ENCODE peak calls at places on chromosome 7, in ten cellular contexts. K is B cell, O is psoas muscle, Q is RWPE1, A is AG09319, M is testis, L is left ventricle myocardium inferior, P is PC-3, J is Calu3, V is nephron progenitor cell. G is an unnamed sample.

GRCh38 chr7:99086944-99087343 is 57.0 kb downstream of the SMURF1 start:
- DNase-seq in K (no peak), O (no peak), Q (no peak), A (no peak), M (no peak), L (no peak), P (no peak), J (no peak), V (no peak), G (no peak)

GRCh38 chr7:45088821-45089313 is at the start of gene NACAD:
- DNase-seq in K (peak), O (peak), Q (peak), A (no peak), M (peak), L (peak), P (no peak), J (no peak), V (peak), G (peak)

GRCh38 chr7:147510913-147511312 is 1079.7 kb upstream of the C7orf33 start:
- DNase-seq in K (no peak), O (no peak), Q (no peak), A (no peak), M (no peak), L (no peak), P (peak), J (no peak), V (no peak), G (no peak)

GRCh38 chr7:33698006-33698405 is 207.3 kb upstream of the BMPER start:
- DNase-seq in K (no peak), O (no peak), Q (no peak), A (no peak), M (no peak), L (no peak), P (no peak), J (no peak), V (no peak), G (no peak)

GRCh38 chr7:50362712-50363282 is 58.3 kb downstream of the IKZF1 start:
- DNase-seq in K (no peak), O (no peak), Q (no peak), A (no peak), M (no peak), L (no peak), P (no peak), J (no peak), V (no peak), G (no peak)

GRCh38 chr7:2529161-2530075 is 9.8 kb downstream of the LFNG start:
- DNase-seq in K (peak), O (peak), Q (peak), A (no peak), M (peak), L (peak), P (peak), J (peak), V (no peak), G (peak)

GRCh38 chr7:50321678-50322077 is 17.2 kb downstream of the IKZF1 start:
- DNase-seq in K (no peak), O (no peak), Q (no peak), A (no peak), M (no peak), L (no peak), P (no peak), J (no peak), V (no peak), G (no peak)

GRCh38 chr7:19982841-19983835 is 209.7 kb upstream of the TMEM196 start:
- DNase-seq in K (peak), O (peak), Q (no peak), A (peak), M (peak), L (no peak), P (peak), J (peak), V (peak), G (no peak)

GRCh38 chr7:73799282-73800141 is 29.4 kb upstream of the CLDN3 start:
- DNase-seq in K (no peak), O (no peak), Q (no peak), A (no peak), M (no peak), L (no peak), P (peak), J (no peak), V (no peak), G (no peak)

GRCh38 chr7:11212816-11213215 is 239.1 kb downstream of the PHF14 start:
- DNase-seq in K (no peak), O (no peak), Q (no peak), A (peak), M (no peak), L (no peak), P (peak), J (no peak), V (no peak), G (no peak)

GRCh38 chr7:102291056-102291915 is 4.6 kb downstream of the SH2B2 start:
- DNase-seq in K (peak), O (no peak), Q (no peak), A (no peak), M (no peak), L (no peak), P (no peak), J (no peak), V (no peak), G (peak)

GRCh38 chr7:44764665-44765578 is 16.3 kb downstream of the ZMIZ2 start:
- DNase-seq in K (no peak), O (peak), Q (no peak), A (no peak), M (no peak), L (no peak), P (no peak), J (no peak), V (no peak), G (peak)

GRCh38 chr7:1692500-1693418 is 22.7 kb downstream of the ELFN1 start:
- DNase-seq in K (peak), O (no peak), Q (no peak), A (no peak), M (peak), L (no peak), P (no peak), J (no peak), V (no peak), G (no peak)

GRCh38 chr7:44765579-44766415 is 17.1 kb downstream of the ZMIZ2 start:
- DNase-seq in K (no peak), O (no peak), Q (no peak), A (no peak), M (no peak), L (no peak), P (no peak), J (no peak), V (no peak), G (peak)

GRCh38 chr7:44132039-44132438 is 8.7 kb upstream of the POLD2 start:
- DNase-seq in K (no peak), O (no peak), Q (no peak), A (no peak), M (no peak), L (peak), P (no peak), J (no peak), V (no peak), G (no peak)

GRCh38 chr7:42790196-42790595 is 121.7 kb downstream of the C7orf25 start:
- DNase-seq in K (no peak), O (no peak), Q (no peak), A (no peak), M (no peak), L (no peak), P (peak), J (no peak), V (no peak), G (no peak)

GRCh38 chr7:158321056-158321700 is 266.4 kb downstream of the PTPRN2 start:
- DNase-seq in K (no peak), O (no peak), Q (no peak), A (no peak), M (no peak), L (no peak), P (no peak), J (no peak), V (no peak), G (no peak)

GRCh38 chr7:134567368-134567767 is 18.5 kb downstream of the AKR1B15 start:
- DNase-seq in K (no peak), O (no peak), Q (no peak), A (no peak), M (no peak), L (no peak), P (no peak), J (no peak), V (no peak), G (no peak)

GRCh38 chr7:49327155-49327554 is 402.8 kb downstream of the CDC14C start:
- DNase-seq in K (no peak), O (no peak), Q (no peak), A (no peak), M (no peak), L (no peak), P (no peak), J (no peak), V (no peak), G (no peak)

GRCh38 chr7:2720024-2720423 is 32.0 kb downstream of the AMZ1 start:
- DNase-seq in K (no peak), O (peak), Q (no peak), A (no peak), M (no peak), L (no peak), P (no peak), J (no peak), V (no peak), G (no peak)

GRCh38 chr7:36210542-36210941 is 57.5 kb downstream of the EEPD1 start:
- DNase-seq in K (no peak), O (peak), Q (no peak), A (no peak), M (no peak), L (no peak), P (no peak), J (no peak), V (peak), G (no peak)

GRCh38 chr7:112009081-112009480 is 197.1 kb downstream of the DOCK4 start:
- DNase-seq in K (no peak), O (no peak), Q (peak), A (peak), M (no peak), L (no peak), P (peak), J (no peak), V (no peak), G (no peak)

GRCh38 chr7:36154255-36155212 is 1.5 kb downstream of the EEPD1 start:
- DNase-seq in K (no peak), O (peak), Q (no peak), A (no peak), M (no peak), L (no peak), P (peak), J (peak), V (no peak), G (no peak)

GRCh38 chr7:149558149-149558861 is 60.7 kb upstream of the ZNF746 start:
- DNase-seq in K (no peak), O (no peak), Q (peak), A (no peak), M (no peak), L (no peak), P (peak), J (no peak), V (no peak), G (no peak)

GRCh38 chr7:63027075-63027474 is 971.6 kb upstream of the ZNF722 start:
- DNase-seq in K (no peak), O (no peak), Q (no peak), A (no peak), M (no peak), L (no peak), P (no peak), J (no peak), V (no peak), G (no peak)

GRCh38 chr7:45138433-45139267 is 18.9 kb upstream of the RAMP3 start:
- DNase-seq in K (no peak), O (no peak), Q (no peak), A (no peak), M (no peak), L (no peak), P (no peak), J (no peak), V (no peak), G (no peak)

GRCh38 chr7:44223362-44224114 is 22.8 kb downstream of the YKT6 start:
- DNase-seq in K (no peak), O (no peak), Q (no peak), A (no peak), M (no peak), L (no peak), P (no peak), J (no peak), V (no peak), G (no peak)

GRCh38 chr7:93092757-93093370 is 24.9 kb downstream of the SAMD9 start:
- DNase-seq in K (no peak), O (no peak), Q (no peak), A (peak), M (no peak), L (no peak), P (peak), J (peak), V (no peak), G (peak)

GRCh38 chr7:4190021-4190981 is 491.8 kb upstream of the FOXK1 start:
- DNase-seq in K (no peak), O (no peak), Q (no peak), A (no peak), M (no peak), L (no peak), P (no peak), J (peak), V (no peak), G (no peak)

GRCh38 chr7:105782391-105783063 is 93.9 kb downstream of the ATXN7L1 start:
- DNase-seq in K (no peak), O (no peak), Q (no peak), A (peak), M (no peak), L (no peak), P (peak), J (no peak), V (no peak), G (no peak)

GRCh38 chr7:18496336-18496700 is 769 bp downstream of the HDAC9 start:
- DNase-seq in K (no peak), O (no peak), Q (no peak), A (no peak), M (no peak), L (no peak), P (no peak), J (no peak), V (no peak), G (no peak)

GRCh38 chr7:27175005-27175625 is 995 bp upstream of the HOXA10 start:
- DNase-seq in K (no peak), O (no peak), Q (no peak), A (no peak), M (no peak), L (peak), P (peak), J (no peak), V (peak), G (no peak)

GRCh38 chr7:81603-82342 is 110.6 kb upstream of the FAM20C start:
- DNase-seq in K (no peak), O (no peak), Q (no peak), A (no peak), M (peak), L (no peak), P (peak), J (no peak), V (no peak), G (no peak)

GRCh38 chr7:28163955-28164354 is 16.6 kb downstream of the JAZF1 start:
- DNase-seq in K (no peak), O (no peak), Q (no peak), A (peak), M (no peak), L (no peak), P (no peak), J (no peak), V (no peak), G (no peak)

GRCh38 chr7:98185101-98185500 is 26.1 kb upstream of the BHLHA15 start:
- DNase-seq in K (no peak), O (no peak), Q (no peak), A (no peak), M (no peak), L (no peak), P (no peak), J (no peak), V (no peak), G (no peak)

GRCh38 chr7:72751978-72752377 is 76.0 kb downstream of the TYW1B start:
- DNase-seq in K (no peak), O (no peak), Q (no peak), A (no peak), M (peak), L (no peak), P (no peak), J (no peak), V (peak), G (no peak)
- TF ChIP-seq CTCF in K (no peak), O (no peak), Q (no peak), A (no peak), M (peak), L (no peak), P (peak), J (no peak), V (peak), G (no peak)

DNA sequence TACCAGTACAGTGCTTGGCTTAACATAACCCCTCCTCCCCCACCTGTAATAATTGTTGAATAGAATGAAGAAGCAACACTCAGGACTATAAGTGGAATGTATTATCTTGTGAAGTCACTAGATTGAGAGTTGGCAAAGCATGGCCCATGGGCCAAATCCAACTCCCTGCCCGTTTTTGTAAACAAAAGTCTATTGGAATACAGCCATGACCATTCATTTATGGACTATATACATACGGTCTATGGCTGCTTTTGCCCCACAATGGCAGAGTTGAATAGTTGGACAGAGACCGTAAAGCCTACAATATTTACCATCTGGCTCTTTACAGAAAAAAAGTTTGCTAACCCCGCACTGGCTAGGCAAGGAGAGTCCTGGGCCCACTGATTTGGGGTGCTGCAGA is 48.1 kb upstream of the CYCS start:
- DNase-seq in K (no peak), O (no peak), Q (no peak), A (no peak), M (no peak), L (no peak), P (no peak), J (no peak), V (no peak), G (no peak)
- TF ChIP-seq CTCF in K (no peak), O (no peak), Q (no peak), A (no peak), M (no peak), L (no peak), P (no peak), J (no peak), V (no peak), G (no peak)

DNA sequence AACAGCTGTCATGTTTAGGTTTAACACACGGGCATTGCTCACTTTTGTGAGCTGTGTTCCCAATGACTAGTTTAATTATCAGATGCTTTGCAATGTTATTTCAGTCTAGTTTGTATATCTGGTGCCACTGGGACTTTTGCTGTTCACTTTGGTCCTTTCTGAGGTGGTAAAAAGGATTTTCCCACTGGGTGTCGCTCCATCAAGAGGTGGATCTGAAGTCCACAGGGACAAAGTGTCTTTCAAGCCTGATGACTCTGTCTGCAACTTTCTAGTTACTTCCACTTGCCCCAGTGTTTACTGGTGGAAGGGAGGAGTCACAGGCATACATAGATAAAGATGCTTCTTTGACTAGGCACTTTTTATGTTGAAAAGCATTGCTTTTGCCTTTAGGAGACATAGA is 242.2 kb downstream of the HGF start:
- DNase-seq in K (no peak), O (no peak), Q (no peak), A (no peak), M (no peak), L (no peak), P (peak), J (no peak), V (no peak), G (no peak)
- TF ChIP-seq CTCF in K (no peak), O (no peak), Q (no peak), A (no peak), M (no peak), L (no peak), P (peak), J (no peak), V (no peak), G (no peak)

DNA sequence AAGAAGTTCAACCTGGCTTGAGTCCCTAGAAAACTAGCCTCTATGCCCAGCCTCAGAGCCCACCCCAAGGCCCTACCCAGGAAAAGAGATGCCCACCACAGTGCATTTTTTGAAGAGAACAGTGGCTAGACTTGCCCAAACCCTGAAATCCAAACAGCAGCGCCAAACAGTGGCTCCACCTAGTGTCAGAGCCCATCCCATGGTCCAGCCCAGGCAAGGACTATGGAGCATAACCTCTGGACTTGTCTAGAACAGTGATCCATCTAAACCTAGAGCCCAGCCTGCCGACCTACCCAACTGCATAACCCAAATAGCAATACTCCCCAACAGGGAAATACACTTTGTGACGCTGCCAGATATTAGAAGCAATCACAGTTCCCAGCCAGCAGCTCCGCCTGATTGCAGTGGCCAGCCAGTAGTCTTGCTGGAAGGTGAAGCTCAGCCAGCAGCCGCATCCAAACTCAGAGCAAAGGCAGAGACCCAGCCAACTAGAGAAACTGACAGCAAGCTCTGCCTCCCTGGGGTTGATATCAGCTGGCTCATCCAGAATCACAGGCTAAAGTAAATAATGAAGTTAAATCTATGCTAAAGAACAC is 44.5 kb downstream of the HBP1 start:
- DNase-seq in K (no peak), O (no peak), Q (no peak), A (no peak), M (no peak), L (peak), P (no peak), J (no peak), V (no peak), G (no peak)
- TF ChIP-seq CTCF in K (no peak), O (no peak), Q (no peak), A (no peak), M (no peak), L (no peak), P (no peak), J (no peak), V (no peak), G (no peak)

G was measured in GM13977.